ENCODE peak calls at places on chromosome 21, in eight cellular contexts. One of them, this sample, is unnamed.

GRCh38 chr21:28325618-28326017 is 667.1 kb downstream of the LTN1 start:
- DNase-seq in lower leg skin: no peak
- DNase-seq in IMR-90: no peak
- DNase-seq in right lobe of liver: no peak
- DNase-seq in stomach: no peak
- DNase-seq in tibial nerve: no peak
- DNase-seq in breast epithelium: no peak
- DNase-seq in A549: no peak
- DNase-seq in this sample: no peak

GRCh38 chr21:42513151-42513984 is at the start of gene SLC37A1:
- DNase-seq in right lobe of liver: no peak
- DNase-seq in IMR-90: no peak
- DNase-seq in tibial nerve: no peak
- DNase-seq in lower leg skin: peak
- DNase-seq in stomach: peak
- DNase-seq in A549: no peak
- DNase-seq in breast epithelium: no peak
- DNase-seq in this sample: peak

GRCh38 chr21:34724857-34725195 is 56.0 kb downstream of the CLIC6 start:
- DNase-seq in tibial nerve: no peak
- DNase-seq in A549: no peak
- DNase-seq in breast epithelium: no peak
- DNase-seq in IMR-90: no peak
- DNase-seq in lower leg skin: no peak
- DNase-seq in right lobe of liver: no peak
- DNase-seq in stomach: no peak
- DNase-seq in this sample: no peak

GRCh38 chr21:17931080-17931479 is 111.9 kb upstream of the C21orf91 start:
- DNase-seq in A549: no peak
- DNase-seq in right lobe of liver: no peak
- DNase-seq in breast epithelium: no peak
- DNase-seq in lower leg skin: no peak
- DNase-seq in IMR-90: no peak
- DNase-seq in tibial nerve: no peak
- DNase-seq in stomach: no peak
- DNase-seq in this sample: no peak

GRCh38 chr21:41701749-41702148 is 65.1 kb downstream of the RIPK4 start:
- DNase-seq in A549: no peak
- DNase-seq in breast epithelium: no peak
- DNase-seq in stomach: no peak
- DNase-seq in right lobe of liver: no peak
- DNase-seq in lower leg skin: no peak
- DNase-seq in tibial nerve: no peak
- DNase-seq in IMR-90: peak
- DNase-seq in this sample: no peak

GRCh38 chr21:42377211-42377950 is 11.0 kb upstream of the TFF1 start:
- DNase-seq in right lobe of liver: no peak
- DNase-seq in stomach: no peak
- DNase-seq in A549: no peak
- DNase-seq in lower leg skin: no peak
- DNase-seq in tibial nerve: no peak
- DNase-seq in IMR-90: no peak
- DNase-seq in breast epithelium: no peak
- DNase-seq in this sample: no peak

GRCh38 chr21:35697321-35697808 is 363.0 kb downstream of the SETD4 start:
- DNase-seq in right lobe of liver: peak
- DNase-seq in lower leg skin: peak
- DNase-seq in stomach: peak
- DNase-seq in breast epithelium: peak
- DNase-seq in A549: no peak
- DNase-seq in tibial nerve: peak
- DNase-seq in IMR-90: peak
- DNase-seq in this sample: peak

GRCh38 chr21:16420086-16420724 is 690.4 kb downstream of the USP25 start:
- DNase-seq in right lobe of liver: peak
- DNase-seq in breast epithelium: peak
- DNase-seq in A549: no peak
- DNase-seq in IMR-90: peak
- DNase-seq in stomach: peak
- DNase-seq in lower leg skin: no peak
- DNase-seq in tibial nerve: peak
- DNase-seq in this sample: peak

GRCh38 chr21:29499734-29500343 is 201.1 kb downstream of the BACH1 start:
- DNase-seq in stomach: no peak
- DNase-seq in breast epithelium: no peak
- DNase-seq in right lobe of liver: no peak
- DNase-seq in IMR-90: no peak
- DNase-seq in lower leg skin: no peak
- DNase-seq in A549: peak
- DNase-seq in tibial nerve: no peak
- DNase-seq in this sample: no peak

GRCh38 chr21:23694396-23694795 is 1912.9 kb downstream of the MRPL39 start:
- DNase-seq in stomach: no peak
- DNase-seq in tibial nerve: no peak
- DNase-seq in IMR-90: no peak
- DNase-seq in right lobe of liver: no peak
- DNase-seq in A549: no peak
- DNase-seq in breast epithelium: no peak
- DNase-seq in lower leg skin: no peak
- DNase-seq in this sample: no peak

GRCh38 chr21:34630536-34631143 is 15.7 kb upstream of the RCAN1 start:
- DNase-seq in IMR-90: peak
- DNase-seq in A549: peak
- DNase-seq in breast epithelium: no peak
- DNase-seq in stomach: no peak
- DNase-seq in right lobe of liver: no peak
- DNase-seq in tibial nerve: no peak
- DNase-seq in lower leg skin: peak
- DNase-seq in this sample: no peak

GRCh38 chr21:28240586-28240985 is 752.1 kb downstream of the LTN1 start:
- DNase-seq in A549: no peak
- DNase-seq in breast epithelium: no peak
- DNase-seq in lower leg skin: no peak
- DNase-seq in stomach: no peak
- DNase-seq in right lobe of liver: no peak
- DNase-seq in tibial nerve: no peak
- DNase-seq in IMR-90: peak
- DNase-seq in this sample: no peak

DNA sequence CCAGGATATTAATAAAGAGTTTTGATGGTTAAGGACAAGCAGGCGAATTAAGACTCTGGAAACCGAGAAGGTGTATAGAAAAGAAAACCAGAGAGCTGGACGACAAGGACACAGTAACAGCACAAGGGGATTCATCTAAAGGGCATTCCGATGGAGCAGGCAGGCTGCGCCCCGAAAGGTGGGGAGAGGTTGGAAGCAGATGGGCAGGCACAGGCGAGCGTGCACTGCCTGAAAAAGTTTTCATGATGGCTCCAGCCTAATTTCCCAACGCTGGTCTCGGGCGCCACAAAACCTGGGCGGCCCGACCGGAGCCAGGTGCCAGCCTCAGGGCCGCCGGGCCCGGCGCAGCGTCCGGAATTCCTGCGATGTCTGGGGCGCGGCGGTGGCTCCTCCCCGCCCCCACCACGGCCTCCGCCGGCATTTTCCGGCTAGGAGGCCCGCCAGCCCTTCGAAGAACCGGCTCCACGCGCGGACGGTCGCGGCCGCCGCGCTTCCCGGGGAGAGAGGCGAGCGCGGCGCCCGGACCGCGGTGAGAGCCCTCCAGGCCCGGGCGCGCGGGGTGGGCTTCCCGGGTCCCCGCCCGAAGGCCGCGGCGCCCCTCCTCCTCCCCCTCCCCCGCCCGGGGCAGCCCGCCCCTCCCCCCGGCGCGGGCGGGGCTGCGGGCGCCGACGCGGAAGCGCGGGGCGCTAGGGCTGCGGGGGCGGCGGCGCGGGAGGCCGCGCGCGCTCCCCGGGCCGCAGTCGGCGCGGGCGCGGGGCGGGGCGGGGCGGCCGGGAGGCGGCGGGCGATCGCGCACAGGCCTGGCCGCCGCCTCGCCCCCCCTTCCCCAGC is 701 bp upstream of the DYRK1A start:
- DNase-seq in lower leg skin: peak
- DNase-seq in breast epithelium: peak
- DNase-seq in right lobe of liver: peak
- DNase-seq in tibial nerve: peak
- DNase-seq in stomach: peak
- DNase-seq in IMR-90: peak
- DNase-seq in A549: peak
- DNase-seq in this sample: peak
- TF ChIP-seq POLR2A in lower leg skin: no peak
- TF ChIP-seq POLR2A in breast epithelium: peak
- TF ChIP-seq POLR2A in right lobe of liver: peak
- TF ChIP-seq POLR2A in tibial nerve: peak
- TF ChIP-seq POLR2A in stomach: peak
- TF ChIP-seq POLR2A in IMR-90: peak
- TF ChIP-seq POLR2A in A549: peak
- TF ChIP-seq POLR2A in this sample: no peak

GRCh38 chr21:44057960-44058651 is 46.0 kb downstream of the TRAPPC10 start:
- DNase-seq in IMR-90: peak
- DNase-seq in stomach: no peak
- DNase-seq in lower leg skin: peak
- DNase-seq in right lobe of liver: no peak
- DNase-seq in A549: no peak
- DNase-seq in tibial nerve: no peak
- DNase-seq in breast epithelium: no peak
- DNase-seq in this sample: no peak
- TF ChIP-seq POLR2A in IMR-90: no peak
- TF ChIP-seq POLR2A in stomach: no peak
- TF ChIP-seq POLR2A in lower leg skin: no peak
- TF ChIP-seq POLR2A in right lobe of liver: no peak
- TF ChIP-seq POLR2A in A549: no peak
- TF ChIP-seq POLR2A in tibial nerve: no peak
- TF ChIP-seq POLR2A in breast epithelium: no peak
- TF ChIP-seq POLR2A in this sample: no peak

GRCh38 chr21:45294509-45295291 is 7.0 kb upstream of the POFUT2 start:
- DNase-seq in tibial nerve: peak
- DNase-seq in right lobe of liver: peak
- DNase-seq in A549: no peak
- DNase-seq in IMR-90: peak
- DNase-seq in breast epithelium: peak
- DNase-seq in stomach: peak
- DNase-seq in lower leg skin: peak
- DNase-seq in this sample: peak
- TF ChIP-seq POLR2A in tibial nerve: no peak
- TF ChIP-seq POLR2A in right lobe of liver: no peak
- TF ChIP-seq POLR2A in A549: no peak
- TF ChIP-seq POLR2A in IMR-90: peak
- TF ChIP-seq POLR2A in breast epithelium: no peak
- TF ChIP-seq POLR2A in stomach: no peak
- TF ChIP-seq POLR2A in lower leg skin: no peak
- TF ChIP-seq POLR2A in this sample: no peak

GRCh38 chr21:32463367-32463766 is 50.9 kb downstream of the EVA1C start:
- DNase-seq in tibial nerve: no peak
- DNase-seq in right lobe of liver: no peak
- DNase-seq in breast epithelium: peak
- DNase-seq in IMR-90: peak
- DNase-seq in stomach: no peak
- DNase-seq in A549: peak
- DNase-seq in lower leg skin: no peak
- DNase-seq in this sample: no peak

GRCh38 chr21:32461503-32461902 is 49.0 kb downstream of the EVA1C start:
- DNase-seq in stomach: no peak
- DNase-seq in IMR-90: no peak
- DNase-seq in breast epithelium: no peak
- DNase-seq in A549: no peak
- DNase-seq in tibial nerve: no peak
- DNase-seq in lower leg skin: no peak
- DNase-seq in right lobe of liver: no peak
- DNase-seq in this sample: no peak

GRCh38 chr21:32459972-32460371 is 47.5 kb downstream of the EVA1C start:
- DNase-seq in tibial nerve: no peak
- DNase-seq in right lobe of liver: no peak
- DNase-seq in stomach: no peak
- DNase-seq in lower leg skin: no peak
- DNase-seq in A549: no peak
- DNase-seq in IMR-90: peak
- DNase-seq in breast epithelium: no peak
- DNase-seq in this sample: no peak

GRCh38 chr21:32467291-32467690 is 54.8 kb downstream of the EVA1C start:
- DNase-seq in IMR-90: no peak
- DNase-seq in stomach: no peak
- DNase-seq in breast epithelium: no peak
- DNase-seq in tibial nerve: no peak
- DNase-seq in right lobe of liver: no peak
- DNase-seq in lower leg skin: peak
- DNase-seq in A549: no peak
- DNase-seq in this sample: no peak

DNA sequence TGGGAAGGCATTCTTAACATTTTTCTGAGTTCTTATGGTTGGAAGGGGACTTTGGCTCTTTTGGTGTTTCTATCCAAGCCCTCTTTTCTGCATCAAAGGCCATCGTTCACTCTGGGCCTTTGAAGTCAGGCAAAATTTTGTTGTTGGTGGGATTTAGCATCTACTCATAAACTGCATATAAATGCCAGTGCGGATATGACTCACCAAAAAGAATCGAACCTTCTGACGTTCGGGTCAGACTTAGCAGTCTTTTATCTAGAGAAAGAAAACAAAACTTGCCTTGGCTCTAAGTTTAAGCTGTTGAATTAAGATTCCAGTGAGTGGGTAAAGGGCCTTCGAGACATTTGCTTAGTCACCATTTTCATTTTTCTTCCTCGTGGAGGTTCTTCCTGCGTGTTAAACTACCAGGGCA is 51.4 kb downstream of the EVA1C start:
- DNase-seq in tibial nerve: no peak
- DNase-seq in lower leg skin: peak
- DNase-seq in A549: no peak
- DNase-seq in right lobe of liver: no peak
- DNase-seq in stomach: no peak
- DNase-seq in breast epithelium: no peak
- DNase-seq in IMR-90: peak
- DNase-seq in this sample: no peak
- TF ChIP-seq POLR2A in tibial nerve: no peak
- TF ChIP-seq POLR2A in lower leg skin: no peak
- TF ChIP-seq POLR2A in A549: no peak
- TF ChIP-seq POLR2A in right lobe of liver: no peak
- TF ChIP-seq POLR2A in stomach: no peak
- TF ChIP-seq POLR2A in breast epithelium: no peak
- TF ChIP-seq POLR2A in IMR-90: no peak
- TF ChIP-seq POLR2A in this sample: no peak

GRCh38 chr21:31938330-31939301 is 65.8 kb downstream of the HUNK start:
- DNase-seq in lower leg skin: no peak
- DNase-seq in stomach: no peak
- DNase-seq in IMR-90: no peak
- DNase-seq in right lobe of liver: no peak
- DNase-seq in tibial nerve: no peak
- DNase-seq in A549: no peak
- DNase-seq in breast epithelium: no peak
- DNase-seq in this sample: no peak
- TF ChIP-seq POLR2A in lower leg skin: no peak
- TF ChIP-seq POLR2A in stomach: no peak
- TF ChIP-seq POLR2A in IMR-90: no peak
- TF ChIP-seq POLR2A in right lobe of liver: no peak
- TF ChIP-seq POLR2A in tibial nerve: no peak
- TF ChIP-seq POLR2A in A549: no peak
- TF ChIP-seq POLR2A in breast epithelium: no peak
- TF ChIP-seq POLR2A in this sample: no peak

This sample was measured in upper lobe of left lung.